ENCODE peak calls at places on chromosomes 7 and 10, in four cellular contexts. H is NCI-H1436; S is colonic mucosa; E is stimulated activated CD4-positive, alpha-beta T cell treated with anti-CD3 and anti-CD28 coated beads, TNF-alpha, amount 100 ng/mL, for 24 hours. N is an unnamed sample.

GRCh38 chr10:14330390-14331071 is at the start of gene FRMD4A:
- DNase-seq in H (no peak), S (no peak), E (no peak), N (no peak)

GRCh38 chr7:73437091-73437490 is 3.5 kb downstream of the FZD9 start:
- DNase-seq in H (peak; percentile 20), S (no peak), E (no peak), N (no peak)

GRCh38 chr10:79405221-79405994 is 40.0 kb downstream of the ZCCHC24 start:
- DNase-seq in H (no peak), S (no peak), E (no peak), N (no peak)

GRCh38 chr7:105613611-105614330 is 32.5 kb upstream of the EFCAB10 start:
- DNase-seq in H (no peak), S (no peak), E (no peak), N (no peak)

GRCh38 chr10:77446700-77447099 is 190.9 kb downstream of the KCNMA1 start:
- DNase-seq in H (no peak), S (no peak), E (no peak), N (no peak)

GRCh38 chr10:22245567-22245966 is 27.8 kb upstream of the EBLN1 start:
- DNase-seq in H (no peak), S (no peak), E (no peak), N (no peak)

GRCh38 chr7:36366005-36366583 is 23.6 kb upstream of the ANLN start:
- DNase-seq in H (no peak), S (no peak), E (no peak), N (no peak)

GRCh38 chr7:128799451-128799850 is 7.7 kb downstream of the CCDC136 start:
- DNase-seq in H (no peak), S (no peak), E (no peak), N (no peak)

GRCh38 chr10:130463876-130464360 is 327.7 kb downstream of the GLRX3 start:
- DNase-seq in H (no peak), S (no peak), E (no peak), N (no peak)

GRCh38 chr10:73597346-73597745 is 6.2 kb upstream of the USP54 start:
- DNase-seq in H (no peak), S (no peak), E (no peak), N (no peak)

GRCh38 chr10:4781955-4782354 is 44.1 kb upstream of the AKR1E2 start:
- DNase-seq in H (no peak), S (no peak), E (no peak), N (no peak)

GRCh38 chr7:173120-173918 is 19.1 kb upstream of the FAM20C start:
- DNase-seq in H (no peak), S (peak; percentile 12), E (no peak), N (peak; percentile 6)

GRCh38 chr7:130844811-130845580 is 111.0 kb upstream of the KLF14 start:
- DNase-seq in H (no peak), S (no peak), E (no peak), N (no peak)

GRCh38 chr7:17144313-17144712 is 154.1 kb upstream of the AHR start:
- DNase-seq in H (no peak), S (no peak), E (peak; percentile 22), N (no peak)

GRCh38 chr10:69728335-69728861 is 73.3 kb upstream of the COL13A1 start:
- DNase-seq in H (no peak), S (no peak), E (no peak), N (no peak)

GRCh38 chr7:25642849-25643248 is 414.6 kb upstream of the NPVF start:
- DNase-seq in H (no peak), S (no peak), E (no peak), N (no peak)

GRCh38 chr7:126370038-126370668 is 882.6 kb downstream of the GRM8 start:
- DNase-seq in H (no peak), S (no peak), E (no peak), N (no peak)

GRCh38 chr7:22601812-22602568 is 102.0 kb upstream of the STEAP1B start:
- DNase-seq in H (no peak), S (no peak), E (no peak), N (no peak)